ENCODE peak calls at places on chromosomes 6 and 20, in nine cellular contexts. G, I, E, P, K, Q, H, S and X are unnamed samples.

GRCh38 chr20:48819813-48820648 is 7.8 kb downstream of the PREX1 start:
- DNase-seq in P (peak; percentile 28), I (peak; percentile 27), H (no peak), S (no peak), Q (no peak), G (no peak), K (no peak), E (no peak), X (no peak)

GRCh38 chr6:68874747-68875146 is 239.7 kb downstream of the ADGRB3 start:
- DNase-seq in G (no peak), I (no peak), K (no peak), H (no peak), S (no peak), E (no peak), Q (no peak), P (no peak), X (no peak)

GRCh38 chr6:28407401-28407800 is 7.9 kb upstream of the ZSCAN12 start:
- DNase-seq in G (no peak), S (no peak), I (no peak), H (no peak), K (no peak), Q (no peak), P (no peak), E (no peak), X (no peak)

GRCh38 chr6:151652338-151652737 is 155.1 kb upstream of the ESR1 start:
- DNase-seq in G (no peak), P (no peak), E (no peak), H (no peak), I (no peak), S (no peak), Q (no peak), K (no peak), X (no peak)

GRCh38 chr6:100116409-100117194 is 122.6 kb upstream of the MCHR2 start:
- DNase-seq in E (no peak), Q (no peak), I (peak; percentile 82), S (peak; percentile 48), G (peak; percentile 86), K (peak; percentile 71), P (peak; percentile 90), H (no peak), X (peak; percentile 83)

GRCh38 chr20:1312904-1313235 is 16.1 kb downstream of the SDCBP2 start:
- DNase-seq in H (no peak), S (no peak), Q (no peak), K (no peak), G (no peak), I (no peak), E (no peak), P (no peak), X (no peak)

GRCh38 chr20:31817461-31817860 is 1.7 kb upstream of the MYLK2 start:
- DNase-seq in Q (no peak), P (no peak), G (no peak), H (no peak), K (no peak), S (no peak), E (no peak), I (no peak), X (no peak)

GRCh38 chr6:136410201-136411027 is 120.8 kb upstream of the BCLAF1 start:
- DNase-seq in G (no peak), I (peak; percentile 35), E (no peak), S (no peak), Q (no peak), K (peak; percentile 66), P (no peak), H (peak; percentile 18), X (peak; percentile 44)

GRCh38 chr20:20547876-20548266 is 164.6 kb downstream of the RALGAPA2 start:
- DNase-seq in P (no peak), E (no peak), G (no peak), I (no peak), K (no peak), H (no peak), Q (no peak), S (no peak), X (no peak)

GRCh38 chr20:46563170-46563847 is 12.9 kb upstream of the OCSTAMP start:
- DNase-seq in Q (no peak), K (no peak), G (no peak), H (no peak), I (no peak), S (no peak), P (no peak), E (no peak), X (no peak)
- H3K4me3 ChIP-seq in Q (no peak overlapping the region), K (no peak overlapping the region), G (no peak overlapping the region), H (no peak overlapping the region), I (no peak overlapping the region), S (no peak overlapping the region), P (peak overlapping the region; percentile 55), E (no peak overlapping the region), X (no peak overlapping the region)

DNA sequence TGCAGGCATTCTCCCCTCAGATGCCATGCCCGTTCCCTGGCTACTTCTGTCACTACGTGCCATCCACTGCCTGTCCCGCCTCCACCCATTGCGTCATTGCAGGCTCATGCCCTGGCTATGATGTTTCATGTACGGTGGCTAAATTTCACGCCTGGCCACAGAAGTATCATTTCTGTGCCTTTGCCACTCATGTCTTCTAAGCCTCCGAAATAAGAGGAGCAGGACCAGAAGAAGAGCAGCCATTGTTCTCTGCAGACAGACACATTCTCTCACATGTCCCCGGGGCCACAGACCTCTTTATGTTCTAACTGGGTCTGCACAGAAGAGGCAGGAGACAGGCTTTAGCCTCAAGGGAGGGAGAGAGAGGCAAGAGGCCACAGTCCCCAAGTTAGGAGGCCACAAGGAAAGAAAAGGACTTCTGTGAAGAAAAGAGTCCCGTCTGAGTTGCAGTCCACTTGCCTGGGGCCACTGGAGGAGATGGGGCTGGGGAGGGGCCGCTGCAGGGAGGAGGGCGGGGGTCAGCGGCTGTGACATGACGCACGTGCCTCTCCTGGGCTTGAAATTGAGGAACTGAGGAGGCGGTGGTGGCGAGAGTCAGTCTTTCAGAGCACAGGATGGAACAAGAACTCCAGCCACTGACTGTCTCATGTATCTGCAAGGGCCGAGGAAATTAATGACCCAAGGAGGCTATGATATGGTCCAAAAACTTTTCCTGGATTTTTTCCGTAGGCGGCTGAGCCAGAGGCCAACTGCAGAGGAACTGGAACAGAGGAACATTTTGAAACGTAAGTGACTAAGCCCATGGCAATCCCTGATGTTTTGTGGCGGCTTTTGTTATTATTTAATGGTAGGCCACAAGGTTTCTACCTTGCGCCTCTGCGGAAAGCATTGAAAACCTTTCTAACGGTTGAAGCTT is 55.9 kb downstream of the TBC1D7 start:
- DNase-seq in K (peak; percentile 83), H (peak; percentile 70), G (no peak), P (no peak), S (no peak), I (no peak), Q (peak; percentile 51), E (no peak), X (no peak)
- TF ChIP-seq CTCF in K (no peak), H (no peak), G (no peak), P (no peak), S (no peak), I (no peak), Q (no peak), E (no peak), X (no peak)

GRCh38 chr6:50840112-50840813 is 21.6 kb downstream of the TFAP2B start:
- DNase-seq in P (no peak), K (no peak), S (no peak), H (no peak), G (no peak), E (no peak), I (no peak), Q (no peak), X (no peak)
- H3K4me3 ChIP-seq in P (no peak overlapping the region), K (no peak overlapping the region), S (no peak overlapping the region), H (no peak overlapping the region), G (no peak overlapping the region), E (no peak overlapping the region), I (no peak overlapping the region), Q (no peak overlapping the region), X (no peak overlapping the region)

DNA sequence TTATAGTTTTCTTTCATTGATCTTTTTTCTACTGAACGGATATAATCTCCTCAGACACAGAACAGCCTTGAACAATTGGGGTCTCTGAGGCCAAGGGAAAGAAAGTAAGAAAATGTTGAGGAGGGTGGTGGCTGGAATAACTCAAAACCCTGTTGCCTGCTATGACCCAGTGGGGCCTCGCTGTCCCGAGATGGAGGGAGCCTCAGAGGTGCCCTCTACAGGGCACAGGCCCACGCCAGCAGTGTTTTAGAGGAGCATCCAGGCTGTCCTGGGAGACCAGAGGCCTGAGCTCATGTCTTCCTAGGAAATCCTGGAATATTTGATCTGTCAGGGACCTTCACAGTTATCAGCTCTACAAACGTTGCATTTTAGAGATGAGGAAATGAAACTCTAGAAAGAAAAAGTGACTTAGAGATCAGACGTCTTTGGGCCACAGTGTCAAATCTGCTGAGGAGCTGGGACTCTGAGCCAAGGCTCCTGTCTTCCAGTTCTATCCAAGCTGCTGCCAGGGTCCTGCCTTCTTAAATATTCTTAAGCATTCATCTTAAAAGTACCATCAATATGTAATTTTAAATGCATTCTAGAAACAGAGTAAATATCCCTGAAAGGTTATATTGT is 26.3 kb downstream of the ALDH5A1 start:
- DNase-seq in S (peak; percentile 74), Q (peak; percentile 52), H (no peak), I (peak; percentile 18), P (peak; percentile 57), E (peak; percentile 71), K (peak; percentile 61), G (peak; percentile 41), X (peak; percentile 28)
- TF ChIP-seq CTCF in S (peak; percentile 91), Q (peak; percentile 24), H (peak; percentile 88), I (peak; percentile 71), P (peak; percentile 89), E (peak; percentile 17), K (peak; percentile 80), G (peak; percentile 82), X (peak; percentile 86)